ENCODE peak calls at places on chromosomes 6 and 20, in eight cellular contexts. A is K562, I is HepG2, Z is Panc1, G is GM12878, B is GM23338, Q is upper lobe of left lung, S is HCT116. Y is an unnamed sample.

GRCh38 chr6:44471271-44471981 is 83.9 kb downstream of the CDC5L start:
- ATAC-seq in A (peak), I (peak), Z (no peak), G (no peak), B (no peak), Q (no peak), S (no peak), Y (no peak)

GRCh38 chr6:165389534-165389933 is 80.1 kb upstream of the C6orf118 start:
- ATAC-seq in A (no peak), I (no peak), Z (no peak), G (peak), B (no peak), Q (no peak), S (no peak), Y (no peak)

GRCh38 chr6:142013286-142013685 is 119.4 kb upstream of the GJE1 start:
- ATAC-seq in A (no peak), I (no peak), Z (peak), G (peak), B (no peak), Q (no peak), S (peak), Y (no peak)

GRCh38 chr20:21004386-21005076 is 101.6 kb downstream of the LINC00237 start:
- ATAC-seq in A (no peak), I (peak), Z (no peak), G (no peak), B (no peak), Q (no peak), S (no peak), Y (no peak)

GRCh38 chr20:38877483-38877882 is 48.7 kb upstream of the FAM83D start:
- ATAC-seq in A (no peak), I (no peak), Z (no peak), G (no peak), B (no peak), Q (no peak), S (no peak), Y (no peak)

GRCh38 chr6:42417641-42418112 is 34.0 kb downstream of the TRERF1 start:
- ATAC-seq in A (no peak), I (no peak), Z (no peak), G (peak), B (no peak), Q (no peak), S (no peak), Y (no peak)

GRCh38 chr6:157539900-157540752 is 159.1 kb downstream of the ZDHHC14 start:
- ATAC-seq in A (no peak), I (peak), Z (no peak), G (no peak), B (no peak), Q (no peak), S (no peak), Y (no peak)

GRCh38 chr6:14876778-14877613 is 368.9 kb upstream of the JARID2 start:
- ATAC-seq in A (no peak), I (no peak), Z (no peak), G (peak), B (no peak), Q (no peak), S (no peak), Y (peak)

GRCh38 chr20:23626040-23626620 is 11.6 kb downstream of the CST3 start:
- ATAC-seq in A (peak), I (no peak), Z (no peak), G (peak), B (no peak), Q (no peak), S (no peak), Y (no peak)

GRCh38 chr6:53128842-53129241 is 19.8 kb downstream of the GCM1 start:
- ATAC-seq in A (no peak), I (no peak), Z (no peak), G (no peak), B (no peak), Q (no peak), S (no peak), Y (no peak)

GRCh38 chr6:46509063-46509462 is 17.8 kb upstream of the RCAN2 start:
- ATAC-seq in A (no peak), I (no peak), Z (no peak), G (no peak), B (no peak), Q (no peak), S (no peak), Y (no peak)

GRCh38 chr6:84774174-84775158 is 10.1 kb upstream of the TBX18 start:
- ATAC-seq in A (peak), I (peak), Z (peak), G (peak), B (peak), Q (peak), S (peak), Y (peak)
- H3K4me3 ChIP-seq in A (peak), I (no peak), Z (peak), G (no peak), B (peak), Q (no peak), S (peak), Y (peak)

DNA sequence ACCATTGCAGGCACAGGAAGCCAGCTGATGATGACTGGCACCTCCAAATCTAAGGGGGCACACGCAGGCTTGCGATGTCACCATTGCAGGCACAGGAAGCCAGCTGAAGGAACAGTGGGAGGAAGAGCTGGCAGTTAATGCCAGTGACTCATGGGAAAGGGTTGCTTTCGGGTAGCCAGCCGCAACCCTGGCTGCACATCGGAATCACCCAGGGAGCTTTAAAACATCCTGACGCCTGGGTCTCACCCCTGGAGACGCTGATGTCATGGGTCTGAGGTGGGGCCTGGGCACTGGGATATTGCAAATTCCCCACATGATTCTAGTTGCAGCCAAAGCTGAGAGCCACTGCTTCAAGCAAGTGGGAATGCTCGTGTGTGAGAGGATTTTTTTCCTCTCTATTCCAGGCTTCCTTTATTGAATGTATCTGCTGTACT is 16.1 kb upstream of the CCN6 start:
- ATAC-seq in A (no peak), I (no peak), Z (peak), G (no peak), B (no peak), Q (peak), S (peak), Y (peak)
- TF ChIP-seq POLR2AphosphoS5 in A (no peak), I (no peak), Z (no peak), G (no peak), B (no peak), Q (peak), S (no peak), Y (peak)

DNA sequence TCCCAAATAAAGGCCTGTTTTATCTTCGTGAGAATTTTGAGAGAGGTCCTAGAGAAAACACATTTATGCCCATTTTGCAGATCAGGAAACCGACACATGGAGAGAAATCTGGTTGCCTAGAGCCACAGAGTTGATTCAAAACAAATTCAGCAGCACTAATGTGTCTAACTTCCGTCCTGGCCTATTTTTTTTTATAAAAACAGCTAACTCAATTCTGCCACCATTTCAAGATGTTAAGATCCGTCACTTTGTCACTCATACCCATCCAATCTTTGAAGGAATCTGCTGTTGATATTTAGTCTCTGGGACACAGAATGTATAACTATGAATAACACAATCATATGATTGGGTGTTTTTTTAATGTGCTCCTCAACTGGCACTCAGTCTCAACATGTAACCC is 611.1 kb upstream of the ARID1B start:
- ATAC-seq in A (no peak), I (no peak), Z (no peak), G (no peak), B (no peak), Q (no peak), S (no peak), Y (no peak)
- H3K4me3 ChIP-seq in A (no peak), I (no peak), Z (no peak), G (no peak), B (no peak), Q (no peak), S (no peak), Y (no peak)

DNA sequence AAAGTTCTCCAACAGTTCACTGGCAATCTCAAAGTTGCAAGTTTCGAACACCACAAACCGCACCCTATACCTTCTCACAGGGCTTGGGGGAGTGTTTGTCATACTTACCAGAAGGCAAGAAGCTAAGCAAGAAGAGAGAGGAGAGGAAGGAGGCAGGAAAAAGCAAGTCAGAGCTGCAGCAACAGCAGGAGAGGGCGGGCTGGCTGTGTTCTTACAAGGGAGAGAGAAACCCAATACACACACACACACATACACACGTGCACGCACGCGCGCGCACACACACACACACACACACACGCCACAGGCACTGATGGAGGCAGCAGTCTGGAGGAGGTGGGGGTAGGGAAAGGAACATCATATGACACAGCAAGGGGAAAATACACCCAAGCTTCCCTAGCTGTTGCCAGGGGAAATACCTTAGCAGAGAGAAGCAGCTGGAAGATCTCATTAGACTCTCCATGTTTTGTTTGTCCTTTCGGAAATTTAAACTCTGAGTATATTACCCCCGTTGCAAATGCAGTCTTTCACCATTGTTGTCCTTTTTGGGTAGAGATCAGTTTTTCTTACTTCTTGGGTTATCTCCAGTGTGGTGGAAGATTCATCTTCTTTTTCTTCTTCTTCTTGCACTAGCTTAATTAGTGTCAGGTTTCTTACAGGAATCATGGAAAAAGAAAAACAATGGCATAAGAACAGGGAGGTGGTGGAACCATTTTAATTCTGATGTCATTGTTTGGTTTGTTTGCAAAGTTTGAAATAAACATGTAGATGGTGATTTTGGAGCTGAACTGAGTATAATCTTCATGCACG is at the start of gene TXLNB:
- ATAC-seq in A (no peak), I (no peak), Z (peak), G (peak), B (peak), Q (peak), S (peak), Y (peak)
- TF ChIP-seq POLR2AphosphoS5 in A (no peak), I (no peak), Z (no peak), G (peak), B (no peak), Q (peak), S (no peak), Y (peak)

GRCh38 chr6:137013031-137013430 is 31.7 kb downstream of the IL20RA start:
- ATAC-seq in A (no peak), I (no peak), Z (no peak), G (no peak), B (no peak), Q (no peak), S (no peak), Y (no peak)

GRCh38 chr6:137019476-137020272 is 25.1 kb downstream of the IL20RA start:
- ATAC-seq in A (no peak), I (no peak), Z (no peak), G (no peak), B (no peak), Q (no peak), S (no peak), Y (no peak)

GRCh38 chr6:137015943-137016342 is 28.8 kb downstream of the IL20RA start:
- ATAC-seq in A (no peak), I (no peak), Z (no peak), G (no peak), B (no peak), Q (no peak), S (no peak), Y (no peak)

GRCh38 chr6:137013738-137014602 is 30.8 kb downstream of the IL20RA start:
- ATAC-seq in A (peak), I (peak), Z (peak), G (peak), B (peak), Q (no peak), S (peak), Y (peak)

GRCh38 chr6:137016366-137016765 is 28.4 kb downstream of the IL20RA start:
- ATAC-seq in A (no peak), I (no peak), Z (no peak), G (no peak), B (no peak), Q (no peak), S (no peak), Y (no peak)
- H3K4me3 ChIP-seq in A (no peak), I (no peak), Z (no peak), G (no peak), B (no peak), Q (no peak), S (no peak), Y (no peak)